ENCODE peak calls at places on chromosomes 4 and X, in five cellular contexts. D, Q, M, E and L are unnamed samples.

GRCh38 chrX:13085533-13085932 is 41.1 kb upstream of the FAM9C start:
- DNase-seq in D (no peak), Q (peak), M (no peak), E (no peak), L (no peak)

GRCh38 chrX:2397648-2398340 is 103.0 kb downstream of the DHRSX start:
- DNase-seq in D (peak), Q (no peak), M (no peak), E (peak), L (no peak)

GRCh38 chr4:151228196-151229119 is 48.5 kb upstream of the PRSS48 start:
- DNase-seq in D (no peak), Q (no peak), M (peak), E (no peak), L (no peak)

GRCh38 chrX:153766098-153766817 is 2.2 kb downstream of the PLXNB3 start:
- DNase-seq in D (peak), Q (peak), M (peak), E (no peak), L (no peak)

GRCh38 chr4:81180916-81181315 is 34.1 kb downstream of the PRKG2 start:
- DNase-seq in D (no peak), Q (no peak), M (no peak), E (no peak), L (no peak)

GRCh38 chr4:57044279-57044678 is 65.6 kb downstream of the POLR2B start:
- DNase-seq in D (peak), Q (no peak), M (peak), E (no peak), L (peak)

GRCh38 chr4:26178874-26179273 is 141.9 kb upstream of the RBPJ start:
- DNase-seq in D (no peak), Q (no peak), M (no peak), E (no peak), L (no peak)

GRCh38 chr4:828641-829271 is 2.8 kb upstream of the CPLX1 start:
- DNase-seq in D (peak), Q (peak), M (no peak), E (peak), L (no peak)

GRCh38 chr4:25253072-25253447 is 19.2 kb downstream of the PI4K2B start:
- DNase-seq in D (no peak), Q (no peak), M (no peak), E (peak), L (no peak)

GRCh38 chr4:22848332-22848731 is 155.6 kb downstream of the GBA3 start:
- DNase-seq in D (no peak), Q (no peak), M (no peak), E (no peak), L (no peak)

GRCh38 chrX:2635366-2635765 is 55.7 kb upstream of the CD99 start:
- DNase-seq in D (peak), Q (no peak), M (no peak), E (no peak), L (no peak)